ENCODE peak calls at places on chromosomes 5 and 9, in nine cellular contexts. V is HCT116; A is activated CD4-positive, CD25-positive, alpha-beta regulatory T cell; L is right atrium auricular region; W is amniotic stem cell; I is stimulated activated CD4-positive, alpha-beta T cell treated with anti-CD3 and anti-CD28 coated beads, Interleukin-4, amount 100 ng/mL, for 48 hours; K is stimulated activated naive CD8-positive, alpha-beta T cell treated with anti-CD3 and anti-CD28 coated beads, Interleukin-15, Interleukin-2, amounts not matched to agents 100 U/mL and 50 U/mL, for 24 hours; Y is activated T-helper 1 cell treated with anti-CD3 and anti-CD28 coated beads, Interleukin-12 subunit alpha, Interleukin-12 subunit beta, Interleukin-2, Interleukin-4 antibody, amounts not matched to agents 30 ng/mL and 10 ng/mL and 1 ng/mL, durations not matched to agents 14 hours and 24 hours and 36 hours; E is foreskin fibroblast. N is an unnamed sample.

GRCh38 chr9:133494636-133495326 is 15.9 kb upstream of the SLC2A6 start:
- DNase-seq in E (no peak), L (no peak), K (no peak), Y (no peak), W (no peak), A (no peak), I (no peak), V (no peak), N (no peak)

GRCh38 chr9:96856363-96857286 is 2.3 kb upstream of the ZNF782 start:
- DNase-seq in K (peak), L (peak), V (peak), I (peak), W (peak), E (peak), Y (peak), A (peak), N (no peak)

GRCh38 chr5:59042201-59042600 is 459.3 kb downstream of the RAB3C start:
- DNase-seq in A (no peak), V (no peak), L (no peak), I (no peak), E (peak), Y (no peak), W (no peak), K (peak), N (no peak)

GRCh38 chr5:83947763-83948162 is 227.1 kb upstream of the HAPLN1 start:
- DNase-seq in I (no peak), L (no peak), W (no peak), E (no peak), A (no peak), V (no peak), Y (no peak), K (no peak), N (no peak)

GRCh38 chr5:171571663-171572062 is 152.2 kb downstream of the FGF18 start:
- DNase-seq in Y (no peak), V (no peak), E (peak), W (peak), A (no peak), L (no peak), I (no peak), K (no peak), N (no peak)

GRCh38 chr5:24535646-24536045 is 109.1 kb downstream of the CDH10 start:
- DNase-seq in Y (no peak), L (no peak), E (no peak), V (no peak), K (no peak), I (no peak), W (no peak), A (no peak), N (no peak)

GRCh38 chr5:154851351-154851750 is 948 bp upstream of the FAXDC2 start:
- DNase-seq in A (no peak), E (no peak), I (no peak), L (no peak), V (no peak), K (no peak), Y (no peak), W (no peak), N (no peak)

GRCh38 chr9:87492642-87493041 is 5.0 kb upstream of the DAPK1 start:
- DNase-seq in E (no peak), Y (no peak), A (no peak), W (no peak), V (no peak), K (no peak), I (no peak), L (no peak), N (no peak)

GRCh38 chr9:122819791-122820489 is 8.4 kb downstream of the PDCL start:
- DNase-seq in Y (no peak), I (no peak), K (no peak), E (peak), A (no peak), V (no peak), L (peak), W (no peak), N (no peak)

GRCh38 chr9:113541019-113541900 is 77.7 kb downstream of the RGS3 start:
- DNase-seq in I (no peak), Y (no peak), V (peak), L (no peak), K (no peak), E (no peak), A (no peak), W (no peak), N (no peak)

GRCh38 chr9:114513952-114514267 is 8.6 kb upstream of the WHRN start:
- DNase-seq in E (no peak), Y (no peak), V (no peak), W (no peak), K (no peak), A (no peak), I (no peak), L (no peak), N (no peak)